ENCODE peak calls at places on chromosome 7, in seven cellular contexts. Y, B, D, J, K, X and C are unnamed samples.

GRCh38 chr7:97479740-97480290 is 252.1 kb upstream of the TAC1 start:
- DNase-seq in X (peak; percentile 53), Y (no peak), K (no peak), B (no peak), J (no peak), D (no peak), C (no peak)

GRCh38 chr7:101093907-101094306 is 8.6 kb downstream of the TRIM56 start:
- DNase-seq in B (peak; percentile 70), D (no peak), K (no peak), X (no peak), J (no peak), Y (no peak), C (peak; percentile 90)

GRCh38 chr7:47498229-47499056 is 83.5 kb downstream of the TNS3 start:
- DNase-seq in X (no peak), B (no peak), D (no peak), K (no peak), J (no peak), Y (no peak), C (no peak)

GRCh38 chr7:34062826-34063225 is 157.5 kb downstream of the BMPER start:
- DNase-seq in D (no peak), Y (no peak), B (no peak), J (no peak), K (no peak), X (no peak), C (no peak)

GRCh38 chr7:143381427-143382125 is 431 bp downstream of the ZYX start:
- DNase-seq in D (peak; percentile 39), B (peak; percentile 62), Y (peak; percentile 83), J (no peak), K (peak; percentile 84), X (peak; percentile 12), C (peak; percentile 53)

GRCh38 chr7:22787936-22788335 is 34.7 kb downstream of the TOMM7 start:
- DNase-seq in K (no peak), X (no peak), B (no peak), D (no peak), J (no peak), Y (no peak), C (no peak)

GRCh38 chr7:123208793-123209192 is 9.0 kb upstream of the SLC13A1 start:
- DNase-seq in K (no peak), J (no peak), D (no peak), Y (peak; percentile 25), X (peak; percentile 36), B (peak; percentile 35), C (no peak)

GRCh38 chr7:11466517-11467105 is 365.4 kb downstream of the THSD7A start:
- DNase-seq in B (no peak), Y (peak; percentile 61), J (no peak), D (no peak), K (no peak), X (no peak), C (no peak)

GRCh38 chr7:66076459-66077329 is 1.1 kb downstream of the ASL start:
- DNase-seq in K (no peak), X (peak; percentile 44), B (no peak), Y (no peak), J (no peak), D (no peak), C (no peak)

GRCh38 chr7:94338921-94339371 is 55.7 kb upstream of the COL1A2 start:
- DNase-seq in X (peak; percentile 63), D (no peak), B (peak; percentile 36), J (no peak), K (no peak), Y (no peak), C (peak; percentile 86)

GRCh38 chr7:85426487-85426960 is 239.7 kb upstream of the SEMA3D start:
- DNase-seq in X (peak; percentile 87), B (no peak), J (no peak), Y (peak; percentile 74), K (no peak), D (no peak), C (no peak)

GRCh38 chr7:128210036-128210347 is 31.1 kb upstream of the LEP start:
- DNase-seq in K (no peak), B (no peak), D (no peak), Y (no peak), J (no peak), X (no peak), C (no peak)

GRCh38 chr7:87105401-87105800 is 45.9 kb upstream of the ELAPOR2 start:
- DNase-seq in X (no peak), J (no peak), K (no peak), B (no peak), Y (no peak), D (no peak), C (no peak)

GRCh38 chr7:154744226-154744860 is 258.6 kb downstream of the PAXIP1 start:
- DNase-seq in Y (peak; percentile 50), X (peak; percentile 48), D (peak; percentile 19), J (peak; percentile 26), K (no peak), B (peak; percentile 18), C (no peak)

GRCh38 chr7:107076781-107077698 is 32.5 kb downstream of the PRKAR2B start:
- DNase-seq in X (peak; percentile 45), D (no peak), B (peak; percentile 55), J (no peak), K (peak; percentile 9), Y (no peak), C (peak; percentile 31)